ENCODE peak calls at places on chromosomes 2 and 18, in four cellular contexts. O is K562, I is tibial artery, W is astrocyte of the cerebellum. B is an unnamed sample.

GRCh38 chr18:6729247-6730091 is at the start of gene ARHGAP28:
- DNase-seq in O (peak; percentile 88), I (peak; percentile 58), W (peak; percentile 59), B (no peak)

GRCh38 chr2:163453920-163454319 is 281.9 kb downstream of the FIGN start:
- DNase-seq in O (no peak), I (no peak), W (no peak), B (no peak)

GRCh38 chr2:28610583-28611201 is 114.8 kb downstream of the PLB1 start:
- DNase-seq in O (peak; percentile 24), I (peak; percentile 72), W (peak; percentile 90), B (peak; percentile 100)

GRCh38 chr2:141055526-141055925 is 1075.3 kb downstream of the LRP1B start:
- DNase-seq in O (no peak), I (no peak), W (peak; percentile 41), B (no peak)

GRCh38 chr2:136319227-136319626 is 201.3 kb upstream of the CXCR4 start:
- DNase-seq in O (no peak), I (no peak), W (no peak), B (no peak)

GRCh38 chr2:30265441-30266015 is 34.2 kb downstream of the LBH start:
- DNase-seq in O (no peak), I (no peak), W (no peak), B (no peak)

GRCh38 chr2:112690853-112691390 is 29.9 kb upstream of the NT5DC4 start:
- DNase-seq in O (peak; percentile 54), I (peak; percentile 70), W (no peak), B (no peak)

GRCh38 chr18:32684940-32685339 is 87.9 kb downstream of the KLHL14 start:
- DNase-seq in O (no peak), I (no peak), W (no peak), B (no peak)

GRCh38 chr2:219912530-219912929 is 285.1 kb downstream of the SLC4A3 start:
- DNase-seq in O (no peak), I (no peak), W (peak; percentile 40), B (peak; percentile 7)

GRCh38 chr2:16008856-16009255 is 68.5 kb downstream of the MYCN start:
- DNase-seq in O (no peak), I (no peak), W (no peak), B (no peak)

GRCh38 chr2:67670704-67671300 is 273.7 kb downstream of the ETAA1 start:
- DNase-seq in O (no peak), I (no peak), W (no peak), B (no peak)

GRCh38 chr2:23460228-23460627 is 75.2 kb downstream of the KLHL29 start:
- DNase-seq in O (no peak), I (no peak), W (no peak), B (no peak)

GRCh38 chr2:172922294-172922693 is 153.4 kb upstream of the MAP3K20 start:
- DNase-seq in O (no peak), I (no peak), W (no peak), B (no peak)

GRCh38 chr2:231043796-231044195 is 6.5 kb downstream of the C2orf72 start:
- DNase-seq in O (no peak), I (no peak), W (no peak), B (no peak)

GRCh38 chr2:161273038-161273760 is 35.0 kb upstream of the PSMD14 start:
- DNase-seq in O (peak; percentile 42), I (no peak), W (peak; percentile 59), B (peak; percentile 18)

GRCh38 chr18:47191956-47192355 is 15.8 kb upstream of the IER3IP1 start:
- DNase-seq in O (no peak), I (no peak), W (no peak), B (no peak)

GRCh38 chr2:189913851-189914250 is 129.6 kb downstream of the PMS1 start:
- DNase-seq in O (no peak), I (no peak), W (no peak), B (no peak)

GRCh38 chr2:88086401-88086800 is 18.8 kb downstream of the SMYD1 start:
- DNase-seq in O (no peak), I (no peak), W (no peak), B (no peak)

GRCh38 chr2:104025296-104025695 is 828.6 kb upstream of the POU3F3 start:
- DNase-seq in O (no peak), I (no peak), W (peak; percentile 13), B (no peak)

GRCh38 chr2:38076710-38077430 is 919 bp upstream of the CYP1B1 start:
- DNase-seq in O (peak; percentile 20), I (peak; percentile 67), W (peak; percentile 70), B (no peak)

GRCh38 chr2:240921319-240922233 is 15.4 kb downstream of the CROCC2 start:
- DNase-seq in O (no peak), I (peak; percentile 76), W (peak; percentile 94), B (peak; percentile 55)

GRCh38 chr18:76456018-76456750 is 38.9 kb downstream of the ZNF516 start:
- DNase-seq in O (no peak), I (no peak), W (no peak), B (no peak)

GRCh38 chr2:158191076-158191566 is 89.4 kb downstream of the UPP2 start:
- DNase-seq in O (no peak), I (no peak), W (no peak), B (peak; percentile 61)

GRCh38 chr18:58496937-58497336 is 132.0 kb downstream of the ALPK2 start:
- DNase-seq in O (no peak), I (no peak), W (no peak), B (no peak)

GRCh38 chr2:222341328-222341727 is 42.5 kb upstream of the PAX3 start:
- DNase-seq in O (no peak), I (no peak), W (no peak), B (no peak)
- TF ChIP-seq CTCF in O (no peak), I (no peak), W (no peak), B (no peak)

GRCh38 chr2:84959494-84960156 is 11.3 kb upstream of the KCMF1 start:
- DNase-seq in O (no peak), I (no peak), W (no peak), B (no peak)

GRCh38 chr2:84959045-84959493 is 11.9 kb upstream of the KCMF1 start:
- DNase-seq in O (no peak), I (no peak), W (peak; percentile 60), B (peak; percentile 73)

GRCh38 chr2:84960157-84960506 is 10.8 kb upstream of the KCMF1 start:
- DNase-seq in O (no peak), I (no peak), W (no peak), B (no peak)

GRCh38 chr2:84957771-84958134 is 13.2 kb upstream of the KCMF1 start:
- DNase-seq in O (no peak), I (no peak), W (no peak), B (no peak)

GRCh38 chr2:84958135-84959044 is 12.6 kb upstream of the KCMF1 start:
- DNase-seq in O (no peak), I (no peak), W (peak; percentile 83), B (peak; percentile 99)
- H3K4me3 ChIP-seq in O (no peak overlapping the region), I (no peak overlapping the region), W (no peak overlapping the region), B (no peak overlapping the region)

GRCh38 chr2:153770359-153770991 is 101.2 kb upstream of the GALNT13 start:
- DNase-seq in O (no peak), I (no peak), W (no peak), B (no peak)
- TF ChIP-seq CTCF in O (no peak), I (no peak), W (no peak), B (peak; percentile 26)

GRCh38 chr2:108803045-108803736 is 16.6 kb downstream of the CCDC138 start:
- DNase-seq in O (no peak), I (no peak), W (no peak), B (no peak)

GRCh38 chr2:108806362-108806761 is 19.8 kb downstream of the CCDC138 start:
- DNase-seq in O (no peak), I (no peak), W (no peak), B (no peak)

GRCh38 chr2:108805032-108805431 is 18.5 kb downstream of the CCDC138 start:
- DNase-seq in O (no peak), I (no peak), W (no peak), B (no peak)

GRCh38 chr2:108809936-108810335 is 23.4 kb downstream of the CCDC138 start:
- DNase-seq in O (no peak), I (no peak), W (no peak), B (no peak)

DNA sequence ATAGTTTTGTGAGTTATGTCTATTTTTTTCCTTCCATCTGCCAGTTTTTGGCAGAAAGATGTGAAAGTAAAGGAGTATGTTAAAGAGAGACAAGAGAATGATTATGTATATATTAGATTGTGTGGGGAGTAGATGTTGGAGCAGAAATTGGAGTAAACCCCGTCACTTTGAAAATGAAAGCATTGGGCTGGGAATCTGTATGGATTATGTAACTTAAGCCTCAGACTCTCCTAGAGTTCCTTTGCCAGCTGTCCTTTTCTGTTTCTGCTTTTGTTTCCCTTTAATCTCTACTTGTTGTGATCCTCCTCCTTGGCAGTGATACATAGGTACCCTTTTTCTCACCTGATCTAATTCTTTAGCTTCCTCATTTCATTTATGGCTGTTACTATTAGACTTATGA is 19.2 kb downstream of the CCDC138 start:
- DNase-seq in O (no peak), I (no peak), W (no peak), B (no peak)
- H3K4me3 ChIP-seq in O (no peak overlapping the region), I (no peak overlapping the region), W (no peak overlapping the region), B (no peak overlapping the region)

DNA sequence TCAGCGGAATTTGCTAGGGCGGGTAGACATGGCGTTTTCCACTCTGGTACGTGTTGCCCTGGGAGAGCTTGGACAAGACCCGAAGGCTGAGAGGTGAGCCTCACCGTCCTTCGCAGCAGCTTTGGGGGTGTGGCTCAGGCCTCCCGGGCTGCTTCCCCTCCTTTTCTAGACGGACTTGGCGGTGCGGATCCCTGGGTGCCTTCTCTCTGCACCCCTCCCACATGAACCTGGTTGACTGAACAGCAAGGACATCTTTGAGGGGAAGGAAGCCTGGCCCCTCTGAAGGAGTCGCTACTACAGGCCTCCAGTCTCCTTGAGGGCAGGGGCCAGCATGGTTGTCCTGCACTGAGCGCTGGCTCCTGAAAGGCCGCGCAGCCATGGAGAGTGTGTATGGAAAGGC is 9.7 kb downstream of the CNNM4 start:
- DNase-seq in O (no peak), I (no peak), W (no peak), B (no peak)
- TF ChIP-seq CTCF in O (no peak), I (no peak), W (no peak), B (no peak)

GRCh38 chr2:174540893-174541292 is 54.1 kb upstream of the GPR155 start:
- DNase-seq in O (no peak), I (no peak), W (no peak), B (no peak)

GRCh38 chr2:174546519-174547506 is 50.8 kb downstream of the WIPF1 start:
- DNase-seq in O (peak; percentile 38), I (no peak), W (peak; percentile 4), B (no peak)

GRCh38 chr2:174545240-174545639 is 52.4 kb downstream of the WIPF1 start:
- DNase-seq in O (no peak), I (no peak), W (no peak), B (no peak)

GRCh38 chr2:174544156-174544555 is 53.4 kb downstream of the WIPF1 start:
- DNase-seq in O (no peak), I (no peak), W (no peak), B (no peak)

GRCh38 chr2:174544802-174545201 is 52.8 kb downstream of the WIPF1 start:
- DNase-seq in O (no peak), I (no peak), W (no peak), B (no peak)
- H3K4me3 ChIP-seq in O (no peak overlapping the region), I (no peak overlapping the region), W (no peak overlapping the region), B (no peak overlapping the region)

B was measured in kidney epithelial cell.